ENCODE peak calls at places on chromosomes 5 and 9, in ten cellular contexts. B is left ventricle myocardium inferior, T is BE2C, R is endodermal cell, N is cardiac muscle cell, E is IMR-90, F is heart right ventricle, J is uterus, X is tibial artery, U is K562. D is an unnamed sample.

GRCh38 chr5:113020461-113021273 is 44.1 kb downstream of the DCP2 start:
- DNase-seq in X (no peak), U (no peak), J (no peak), F (no peak), T (no peak), N (no peak), E (peak; percentile 87), B (no peak), R (no peak), D (no peak)

GRCh38 chr9:130433168-130433946 is 11.4 kb upstream of the ASS1 start:
- DNase-seq in T (peak; percentile 89), X (no peak), U (no peak), F (no peak), R (peak; percentile 90), B (peak; percentile 44), N (peak; percentile 83), J (no peak), E (peak; percentile 39), D (no peak)

GRCh38 chr5:170631471-170632195 is 127.8 kb downstream of the KCNIP1 start:
- DNase-seq in X (peak; percentile 71), T (peak; percentile 45), B (peak; percentile 28), R (peak; percentile 85), U (peak; percentile 22), F (no peak), E (no peak), N (peak; percentile 65), J (no peak), D (no peak)

GRCh38 chr5:116566251-116566650 is 8.4 kb downstream of the SEMA6A start:
- DNase-seq in X (no peak), N (no peak), J (no peak), B (no peak), T (no peak), E (no peak), U (no peak), R (no peak), F (no peak), D (no peak)

GRCh38 chr5:102312586-102312985 is 16.5 kb upstream of the SLCO4C1 start:
- DNase-seq in R (no peak), E (no peak), T (no peak), F (no peak), N (no peak), B (no peak), X (no peak), U (no peak), J (no peak), D (no peak)

GRCh38 chr9:29213374-29214161 is 1640.3 kb upstream of the C9orf72 start:
- DNase-seq in X (no peak), U (no peak), F (no peak), T (peak; percentile 54), N (peak; percentile 59), E (no peak), B (no peak), J (no peak), R (peak; percentile 89), D (no peak)

GRCh38 chr5:173909205-173909604 is 21.1 kb downstream of the CPEB4 start:
- DNase-seq in T (no peak), X (no peak), R (no peak), F (peak; percentile 62), B (no peak), U (no peak), J (no peak), N (no peak), E (no peak), D (peak; percentile 57)

GRCh38 chr5:124728331-124729307 is 17.8 kb downstream of the ZNF608 start:
- DNase-seq in B (no peak), E (no peak), J (no peak), R (peak; percentile 29), F (no peak), X (no peak), N (no peak), T (no peak), U (peak; percentile 41), D (no peak)

GRCh38 chr5:52997424-52997823 is 8.3 kb downstream of the ITGA2 start:
- DNase-seq in T (no peak), E (no peak), F (no peak), X (no peak), R (no peak), B (no peak), J (no peak), U (no peak), N (no peak), D (no peak)

GRCh38 chr5:68285075-68285827 is 69.7 kb downstream of the PIK3R1 start:
- DNase-seq in J (no peak), F (no peak), R (no peak), X (no peak), B (no peak), U (no peak), E (no peak), T (no peak), N (no peak), D (peak; percentile 33)

GRCh38 chr5:106312360-106312759 is 1358.4 kb downstream of the EFNA5 start:
- DNase-seq in F (no peak), E (peak; percentile 69), X (peak; percentile 23), N (no peak), R (no peak), B (no peak), T (no peak), J (no peak), U (no peak), D (no peak)

GRCh38 chr9:33167949-33168535 is 906 bp upstream of the B4GALT1 start:
- DNase-seq in B (no peak), T (no peak), N (peak; percentile 38), E (no peak), J (peak; percentile 49), R (peak; percentile 74), U (peak; percentile 36), X (no peak), F (no peak), D (peak; percentile 39)

GRCh38 chr9:93671030-93671358 is 94.6 kb downstream of the PHF2 start:
- DNase-seq in J (no peak), F (no peak), U (no peak), N (no peak), B (peak; percentile 5), X (no peak), R (peak; percentile 25), T (no peak), E (no peak), D (no peak)

GRCh38 chr9:126383395-126384104 is 56.9 kb downstream of the MVB12B start:
- DNase-seq in N (no peak), X (no peak), B (no peak), T (no peak), U (no peak), E (no peak), J (no peak), F (no peak), R (no peak), D (no peak)

GRCh38 chr9:132994410-132995120 is 16.1 kb downstream of the GFI1B start:
- DNase-seq in X (no peak), N (no peak), U (peak; percentile 85), T (no peak), J (no peak), B (no peak), R (peak; percentile 76), F (no peak), E (peak; percentile 57), D (peak; percentile 32)

GRCh38 chr9:33435821-33436277 is 11.5 kb downstream of the AQP3 start:
- DNase-seq in R (no peak), U (no peak), T (no peak), X (no peak), E (no peak), N (no peak), B (no peak), F (no peak), J (no peak), D (no peak)

GRCh38 chr5:55308254-55308836 is 556 bp downstream of the MTREX start:
- DNase-seq in U (peak; percentile 35), T (peak; percentile 12), B (no peak), N (no peak), J (no peak), E (peak; percentile 19), R (no peak), X (no peak), F (peak; percentile 4), D (peak; percentile 56)

GRCh38 chr9:27441741-27442070 is 82.4 kb upstream of the IFNK start:
- DNase-seq in E (no peak), J (no peak), U (no peak), R (no peak), T (no peak), X (no peak), B (no peak), N (no peak), F (no peak), D (no peak)

DNA sequence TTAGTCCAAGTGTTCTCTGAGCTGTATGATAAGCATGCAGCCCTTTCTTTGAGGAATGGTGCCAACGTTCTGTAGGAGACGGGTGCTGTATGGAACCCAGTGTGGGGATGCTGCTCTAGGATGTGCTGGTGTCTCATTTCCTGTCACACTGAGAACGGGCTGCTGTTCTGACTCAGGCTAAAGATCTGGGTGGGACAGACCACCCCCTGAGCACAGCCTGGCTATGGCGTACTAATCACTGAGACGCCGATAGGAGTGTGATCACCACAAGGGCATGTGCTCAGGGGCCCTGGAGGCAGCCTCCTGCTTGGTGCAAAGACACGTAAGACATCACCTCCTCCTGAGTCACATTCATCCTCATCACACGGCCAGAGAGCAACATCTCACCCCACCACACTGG is 240.3 kb downstream of the IRX2 start:
- DNase-seq in J (no peak), R (no peak), E (no peak), F (no peak), N (no peak), U (no peak), T (no peak), X (no peak), B (no peak), D (no peak)
- H3K9me3 ChIP-seq in J (no peaks in the 10 kb centered on the region), R (no peaks in the 10 kb centered on the region), E (peaks cover 42% of the 10 kb centered on the region), F (no peaks in the 10 kb centered on the region), N (no peaks in the 10 kb centered on the region), U (no peaks in the 10 kb centered on the region), T (no peaks in the 10 kb centered on the region), X (no peaks in the 10 kb centered on the region), B (no peaks in the 10 kb centered on the region), D (no peaks in the 10 kb centered on the region)

GRCh38 chr9:37650873-37651768 is at the start of gene FRMPD1:
- DNase-seq in B (peak; percentile 65), X (no peak), F (peak; percentile 14), R (peak; percentile 91), E (peak; percentile 14), U (peak; percentile 75), N (peak; percentile 91), T (peak; percentile 89), J (no peak), D (peak; percentile 13)
- TF ChIP-seq CTCF in B (no peak), X (no peak), F (no peak), R (no peak), E (no peak), U (no peak), N (no peak), T (no peak), J (no peak), D (no peak)

GRCh38 chr9:37301369-37302172 is 120.9 kb upstream of the GRHPR start:
- DNase-seq in N (no peak), R (no peak), F (no peak), E (no peak), J (no peak), B (no peak), U (peak; percentile 22), T (no peak), X (no peak), D (peak; percentile 73)
- H3K9me3 ChIP-seq in N (no peaks in the 10 kb centered on the region), R (no peaks in the 10 kb centered on the region), F (no peaks in the 10 kb centered on the region), E (no peaks in the 10 kb centered on the region), J (no peaks in the 10 kb centered on the region), B (no peaks in the 10 kb centered on the region), U (no peaks in the 10 kb centered on the region), T (no peaks in the 10 kb centered on the region), X (no peaks in the 10 kb centered on the region), D (no peaks in the 10 kb centered on the region)

DNA sequence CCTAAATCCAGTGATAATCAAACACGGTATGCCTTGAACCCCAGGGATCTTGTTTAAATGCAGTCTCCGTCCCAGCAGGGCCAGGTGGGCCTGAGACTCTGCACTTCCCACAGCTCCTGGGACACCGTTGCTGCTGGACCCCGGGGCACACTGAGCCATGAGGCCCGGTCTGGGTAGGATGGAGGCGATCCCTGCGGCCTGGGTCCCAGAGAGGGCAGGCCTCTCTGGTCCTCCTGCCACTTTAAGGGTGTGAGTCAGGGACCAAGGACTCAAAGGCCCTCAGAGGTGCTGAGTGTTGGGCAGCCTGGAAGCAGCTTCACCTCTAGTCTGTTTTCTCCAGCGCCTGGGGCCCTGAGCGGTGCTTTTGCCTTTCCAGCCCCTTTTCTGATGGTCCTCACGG is 34.1 kb upstream of the SLC9A3 start:
- DNase-seq in J (no peak), R (peak; percentile 27), T (peak; percentile 2), E (no peak), F (no peak), B (no peak), N (no peak), X (no peak), U (no peak), D (no peak)
- TF ChIP-seq CTCF in J (no peak), R (no peak), T (no peak), E (no peak), F (no peak), B (no peak), N (no peak), X (no peak), U (no peak), D (no peak)